ENCODE peak calls at places on chromosomes 6 and 20, in five cellular contexts. P is dorsolateral prefrontal cortex, O is keratinocyte, Y is AG10803, C is HFFc6. H is an unnamed sample.

GRCh38 chr6:84779380-84779779 is 15.0 kb upstream of the TBX18 start:
- DNase-seq in Y (no peak), P (no peak), O (no peak), C (peak), H (no peak)

GRCh38 chr20:36606171-36607116 is 865 bp downstream of the RAB5IF start:
- DNase-seq in C (no peak), Y (peak), P (no peak), O (no peak), H (no peak)

GRCh38 chr6:118252474-118252873 is 295.6 kb upstream of the PLN start:
- DNase-seq in P (no peak), Y (no peak), C (no peak), O (no peak), H (no peak)

GRCh38 chr6:30707281-30707850 is 9.7 kb downstream of the MDC1 start:
- DNase-seq in O (no peak), Y (no peak), P (no peak), C (no peak), H (no peak)

GRCh38 chr6:32972353-32973143 is 4.2 kb downstream of the BRD2 start:
- DNase-seq in O (no peak), Y (no peak), C (no peak), P (no peak), H (no peak)

GRCh38 chr6:127538750-127539264 is 19.7 kb upstream of the MTCL3 start:
- DNase-seq in P (no peak), C (no peak), Y (no peak), O (no peak), H (no peak)

GRCh38 chr20:11716239-11716944 is 201.3 kb upstream of the BTBD3 start:
- DNase-seq in Y (peak), O (no peak), P (no peak), C (peak), H (peak)

GRCh38 chr6:78810698-78811097 is 56.7 kb upstream of the IRAK1BP1 start:
- DNase-seq in C (no peak), O (peak), Y (peak), P (no peak), H (no peak)

GRCh38 chr6:120584111-120584760 is 750.0 kb downstream of the TBC1D32 start:
- DNase-seq in Y (no peak), C (no peak), O (no peak), P (no peak), H (no peak)

GRCh38 chr20:62364911-62365736 is 2.0 kb downstream of the LAMA5 start:
- DNase-seq in Y (no peak), P (no peak), O (no peak), C (no peak), H (no peak)

GRCh38 chr6:56693988-56694387 is 51.3 kb upstream of the DST start:
- DNase-seq in P (no peak), O (no peak), Y (no peak), C (no peak), H (no peak)

GRCh38 chr6:56693246-56693607 is 50.5 kb upstream of the DST start:
- DNase-seq in Y (peak), C (peak), O (no peak), P (peak), H (no peak)

GRCh38 chr6:56695702-56696101 is 53.0 kb upstream of the DST start:
- DNase-seq in P (no peak), O (no peak), C (no peak), Y (no peak), H (no peak)

GRCh38 chr6:56699066-56699654 is 56.5 kb upstream of the DST start:
- DNase-seq in O (no peak), Y (peak), P (no peak), C (peak), H (no peak)
- TF ChIP-seq CTCF in O (peak), Y (peak), P (peak), C (peak), H (peak)

DNA sequence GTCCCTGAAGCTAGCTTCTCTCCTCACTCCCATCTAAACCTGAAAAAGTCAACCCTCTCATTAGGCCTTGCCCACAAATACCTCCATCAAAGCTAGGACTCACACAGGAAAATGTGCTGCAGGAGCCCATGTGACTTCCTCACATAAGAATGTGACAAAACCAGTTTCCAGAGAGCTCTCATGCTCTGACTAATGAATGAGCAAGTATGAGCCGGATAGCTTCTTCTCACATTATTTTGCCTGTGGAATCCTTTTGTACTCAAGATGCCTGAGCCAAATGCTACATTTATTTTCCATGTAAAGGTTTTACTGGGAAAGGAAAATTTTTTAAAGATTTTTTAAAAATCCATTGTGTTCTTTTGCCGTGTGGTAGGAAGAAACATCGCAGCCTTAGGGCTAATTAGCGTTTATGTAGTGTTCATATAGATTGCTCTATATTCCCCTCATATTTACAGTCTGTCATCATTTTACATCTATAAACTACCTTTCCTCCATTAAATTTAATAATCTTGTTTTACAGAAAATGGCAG is 68.6 kb upstream of the CCN6 start:
- DNase-seq in Y (peak), O (peak), P (no peak), C (peak), H (no peak)
- TF ChIP-seq CTCF in Y (peak), O (no peak), P (no peak), C (no peak), H (no peak)

DNA sequence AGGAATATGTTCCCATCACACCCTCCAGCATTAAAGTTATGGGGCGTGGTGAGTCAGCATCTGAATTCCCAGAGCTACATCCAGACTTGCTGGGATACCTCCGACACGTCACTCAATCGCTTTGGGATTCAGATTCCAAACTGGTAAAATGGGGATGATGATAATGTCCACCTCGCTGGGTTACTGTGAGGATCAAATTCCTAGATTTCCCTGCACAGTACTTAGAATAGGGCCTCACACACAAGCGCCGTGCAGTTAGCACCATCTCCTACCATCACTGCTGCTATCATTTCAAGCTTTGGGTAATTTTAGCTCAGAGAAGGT is 107.2 kb downstream of the SULF2 start:
- DNase-seq in P (no peak), Y (no peak), C (no peak), O (no peak), H (no peak)
- TF ChIP-seq CTCF in P (no peak), Y (no peak), C (peak), O (no peak), H (no peak)

GRCh38 chr6:31730631-31731086 is 1.6 kb upstream of the DDAH2 start:
- DNase-seq in C (no peak), O (no peak), Y (no peak), P (no peak), H (no peak)

GRCh38 chr6:31728767-31729514 is at the start of gene DDAH2:
- DNase-seq in O (no peak), P (no peak), C (no peak), Y (no peak), H (no peak)

GRCh38 chr6:31727717-31728671 is 1.1 kb downstream of the DDAH2 start:
- DNase-seq in Y (no peak), C (no peak), P (no peak), O (no peak), H (no peak)

GRCh38 chr6:31729979-31730630 is 1.0 kb upstream of the DDAH2 start:
- DNase-seq in Y (peak), C (peak), O (no peak), P (peak), H (peak)

GRCh38 chr6:31729515-31729978 is 448 bp upstream of the DDAH2 start:
- DNase-seq in O (no peak), Y (peak), P (peak), C (peak), H (peak)
- TF ChIP-seq CTCF in O (no peak), Y (no peak), P (peak), C (peak), H (peak)

GRCh38 chr20:40489886-40490285 is 199.2 kb downstream of the MAFB start:
- DNase-seq in O (peak), Y (peak), C (no peak), P (no peak), H (no peak)

GRCh38 chr20:40497781-40498691 is 191.0 kb downstream of the MAFB start:
- DNase-seq in C (no peak), Y (peak), P (peak), O (no peak), H (no peak)

GRCh38 chr20:40493551-40493950 is 195.5 kb downstream of the MAFB start:
- DNase-seq in C (no peak), Y (no peak), P (no peak), O (peak), H (no peak)

GRCh38 chr20:40493071-40493470 is 196.0 kb downstream of the MAFB start:
- DNase-seq in P (peak), C (no peak), O (no peak), Y (peak), H (no peak)

GRCh38 chr20:40494238-40494637 is 194.8 kb downstream of the MAFB start:
- DNase-seq in C (no peak), P (peak), O (no peak), Y (no peak), H (no peak)
- TF ChIP-seq CTCF in C (no peak), P (no peak), O (no peak), Y (no peak), H (no peak)

GRCh38 chr6:106380407-106380806 is 19.9 kb downstream of the CRYBG1 start:
- DNase-seq in P (no peak), O (no peak), C (no peak), Y (no peak), H (no peak)

GRCh38 chr6:106381223-106381622 is 20.7 kb downstream of the CRYBG1 start:
- DNase-seq in P (no peak), Y (no peak), C (no peak), O (no peak), H (no peak)

GRCh38 chr6:106383573-106383972 is 23.1 kb downstream of the CRYBG1 start:
- DNase-seq in Y (peak), C (no peak), P (no peak), O (no peak), H (no peak)

GRCh38 chr6:106379951-106380350 is 19.4 kb downstream of the CRYBG1 start:
- DNase-seq in P (no peak), O (no peak), C (no peak), Y (no peak), H (no peak)

GRCh38 chr6:106381871-106382270 is 21.4 kb downstream of the CRYBG1 start:
- DNase-seq in Y (peak), C (no peak), O (no peak), P (no peak), H (no peak)
- TF ChIP-seq CTCF in Y (no peak), C (no peak), O (no peak), P (no peak), H (no peak)

DNA sequence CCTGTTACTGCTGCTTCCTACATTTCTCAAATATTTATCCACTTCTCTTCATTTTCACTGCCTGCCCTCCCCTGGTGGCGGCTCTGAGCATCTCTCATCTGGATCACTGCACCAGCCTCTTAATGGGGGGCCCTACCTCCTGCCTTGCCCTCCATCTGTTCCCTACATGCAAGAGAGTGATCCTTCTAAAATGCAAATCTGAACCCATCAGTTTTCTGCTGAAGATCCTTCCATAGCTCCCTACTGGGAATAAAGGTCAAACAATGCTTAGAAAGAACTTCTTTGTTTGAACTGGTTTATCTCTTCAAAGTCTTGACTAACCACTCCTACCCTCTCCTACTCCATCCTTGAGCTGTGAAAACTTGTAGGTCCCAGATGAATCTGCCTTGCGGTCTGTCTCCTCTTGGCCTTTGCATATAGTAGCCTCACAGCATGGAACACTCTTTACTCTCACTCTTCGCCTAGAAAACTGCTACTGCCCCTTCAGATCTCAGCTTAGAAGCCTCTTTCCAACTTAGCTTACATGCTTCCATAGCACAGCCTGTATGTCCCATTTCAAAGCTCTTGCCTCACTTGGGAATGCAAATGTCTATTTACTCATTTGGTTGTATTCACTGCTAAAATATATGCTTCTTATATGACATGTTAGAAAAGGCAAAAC is 119.3 kb downstream of the QRSL1 start:
- DNase-seq in P (no peak), O (no peak), C (no peak), Y (no peak), H (no peak)
- TF ChIP-seq CTCF in P (no peak), O (peak), C (peak), Y (no peak), H (peak)

DNA sequence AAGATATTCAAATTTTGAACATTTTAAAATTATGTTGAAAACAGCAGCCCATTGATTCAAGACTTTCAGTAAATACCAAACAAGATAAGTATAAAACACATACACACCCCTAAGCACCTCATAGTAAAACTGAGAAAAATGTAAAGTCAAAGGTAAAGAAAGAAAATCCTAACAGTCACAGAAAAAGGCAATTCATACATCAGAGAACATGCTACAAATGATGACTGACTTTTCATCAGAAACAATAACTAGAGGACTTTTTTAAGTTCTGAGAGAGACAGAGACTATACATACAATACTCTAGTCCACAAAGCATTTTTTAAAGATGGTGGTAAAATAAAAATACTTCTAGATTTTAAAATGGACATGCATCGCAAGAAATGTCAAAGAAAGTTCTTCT is 111.0 kb downstream of the PFDN4 start:
- DNase-seq in O (no peak), C (no peak), P (no peak), Y (no peak), H (no peak)
- TF ChIP-seq CTCF in O (no peak), C (no peak), P (no peak), Y (no peak), H (no peak)

GRCh38 chr20:53786445-53787267 is 193.0 kb upstream of the ZNF217 start:
- DNase-seq in P (no peak), Y (no peak), O (no peak), C (no peak), H (no peak)
- TF ChIP-seq CTCF in P (no peak), Y (no peak), O (no peak), C (no peak), H (no peak)

H was measured in neural crest cell.